ENCODE peak calls at places on chromosomes 1 and 21, in eight cellular contexts. C, P, Q, X, N, M, E and W are unnamed samples.

GRCh38 chr1:76666499-76666898 is 200.8 kb upstream of the ST6GALNAC5 start:
- DNase-seq in C (no peak), P (peak), Q (no peak), X (no peak), N (no peak), M (no peak), E (no peak), W (no peak)

GRCh38 chr21:42063206-42063577 is 7.9 kb upstream of the UMODL1 start:
- DNase-seq in C (no peak), P (peak), Q (no peak), X (no peak), N (peak), M (no peak), E (peak), W (no peak)

GRCh38 chr1:42552636-42553035 is 89.5 kb downstream of the CCDC30 start:
- DNase-seq in C (no peak), P (no peak), Q (no peak), X (no peak), N (no peak), M (no peak), E (no peak), W (no peak)

GRCh38 chr1:83761084-83761760 is 237.7 kb downstream of the TTLL7 start:
- DNase-seq in C (no peak), P (peak), Q (no peak), X (no peak), N (peak), M (no peak), E (no peak), W (no peak)

GRCh38 chr1:7511381-7511780 is 259.7 kb upstream of the VAMP3 start:
- DNase-seq in C (no peak), P (no peak), Q (no peak), X (no peak), N (no peak), M (no peak), E (no peak), W (no peak)

GRCh38 chr1:966603-967295 is 467 bp downstream of the PLEKHN1 start:
- DNase-seq in C (peak), P (peak), Q (peak), X (no peak), N (peak), M (peak), E (no peak), W (peak)

GRCh38 chr21:25501996-25502665 is 105.2 kb downstream of the MRPL39 start:
- DNase-seq in C (no peak), P (no peak), Q (no peak), X (no peak), N (no peak), M (no peak), E (no peak), W (no peak)

GRCh38 chr1:164578474-164579200 is 19.7 kb downstream of the PBX1 start:
- DNase-seq in C (no peak), P (no peak), Q (no peak), X (no peak), N (no peak), M (no peak), E (no peak), W (no peak)

GRCh38 chr1:180218806-180219765 is 11.0 kb upstream of the LHX4 start:
- DNase-seq in C (no peak), P (no peak), Q (no peak), X (no peak), N (no peak), M (no peak), E (no peak), W (no peak)

GRCh38 chr1:230125633-230126528 is 58.8 kb downstream of the GALNT2 start:
- DNase-seq in C (peak), P (no peak), Q (peak), X (no peak), N (no peak), M (no peak), E (no peak), W (peak)

GRCh38 chr1:32464716-32465540 is at the start of gene ZBTB8B:
- DNase-seq in C (no peak), P (peak), Q (peak), X (no peak), N (no peak), M (peak), E (peak), W (peak)

GRCh38 chr1:206578959-206579358 is 33.3 kb downstream of the EIF2D start:
- DNase-seq in C (no peak), P (no peak), Q (no peak), X (no peak), N (no peak), M (no peak), E (no peak), W (no peak)

GRCh38 chr1:11280719-11281376 is 7.8 kb downstream of the UBIAD1 start:
- DNase-seq in C (no peak), P (no peak), Q (no peak), X (no peak), N (peak), M (no peak), E (peak), W (no peak)

GRCh38 chr21:45886610-45887026 is 95.0 kb upstream of the COL6A1 start:
- DNase-seq in C (no peak), P (no peak), Q (no peak), X (no peak), N (no peak), M (no peak), E (no peak), W (no peak)

GRCh38 chr1:31708324-31708723 is 4.5 kb upstream of the COL16A1 start:
- DNase-seq in C (peak), P (no peak), Q (no peak), X (no peak), N (no peak), M (no peak), E (no peak), W (no peak)

GRCh38 chr1:39458991-39459390 is 32.4 kb upstream of the BMP8A start:
- DNase-seq in C (no peak), P (no peak), Q (no peak), X (no peak), N (no peak), M (no peak), E (peak), W (no peak)

GRCh38 chr1:39462074-39462473 is 29.4 kb upstream of the BMP8A start:
- DNase-seq in C (peak), P (no peak), Q (no peak), X (no peak), N (no peak), M (no peak), E (no peak), W (no peak)
- H3K27ac ChIP-seq in C (no peak), P (no peak), Q (no peak), X (no peak), N (no peak), M (no peak), E (no peak), W (no peak)

GRCh38 chr1:203379831-203380230 is 28.9 kb upstream of the FMOD start:
- DNase-seq in C (no peak), P (no peak), Q (no peak), X (no peak), N (no peak), M (no peak), E (no peak), W (no peak)
- H3K27ac ChIP-seq in C (no peak), P (peak), Q (no peak), X (no peak), N (peak), M (no peak), E (no peak), W (no peak)

DNA sequence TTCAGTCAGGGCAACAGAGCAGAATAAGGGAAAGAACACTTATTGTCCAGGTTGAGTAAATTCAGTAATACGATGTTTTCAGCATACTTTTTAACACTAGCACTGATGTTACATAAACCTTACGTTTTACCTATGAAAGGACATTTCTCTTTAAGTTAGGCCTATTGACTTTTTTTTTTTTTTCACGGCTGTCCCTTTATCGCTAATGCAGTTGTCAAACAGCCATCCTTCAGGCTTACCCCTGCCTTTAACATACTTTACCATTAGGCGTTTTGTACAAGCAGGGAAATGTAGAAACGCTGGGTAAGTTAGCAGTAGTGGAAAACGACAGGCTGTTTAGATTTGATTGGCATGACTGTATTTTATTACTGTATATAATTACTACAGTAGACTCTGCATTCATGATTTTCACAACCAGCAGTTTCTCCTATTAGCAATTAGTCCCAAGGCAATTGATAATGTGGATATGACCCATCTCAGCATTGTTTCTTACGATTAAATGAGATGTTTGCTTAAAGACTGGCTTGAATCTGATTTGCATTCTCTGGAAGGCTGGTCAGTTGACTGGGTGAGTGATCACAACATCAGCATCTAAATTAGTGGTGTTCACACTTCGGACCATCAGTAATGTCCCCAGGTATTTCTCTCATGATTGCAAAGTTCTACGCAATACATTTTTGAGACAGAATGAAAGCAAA is 109.9 kb upstream of the LBR start:
- DNase-seq in C (no peak), P (no peak), Q (no peak), X (no peak), N (no peak), M (no peak), E (no peak), W (no peak)
- H3K27ac ChIP-seq in C (no peak), P (no peak), Q (peak), X (no peak), N (no peak), M (no peak), E (no peak), W (no peak)

DNA sequence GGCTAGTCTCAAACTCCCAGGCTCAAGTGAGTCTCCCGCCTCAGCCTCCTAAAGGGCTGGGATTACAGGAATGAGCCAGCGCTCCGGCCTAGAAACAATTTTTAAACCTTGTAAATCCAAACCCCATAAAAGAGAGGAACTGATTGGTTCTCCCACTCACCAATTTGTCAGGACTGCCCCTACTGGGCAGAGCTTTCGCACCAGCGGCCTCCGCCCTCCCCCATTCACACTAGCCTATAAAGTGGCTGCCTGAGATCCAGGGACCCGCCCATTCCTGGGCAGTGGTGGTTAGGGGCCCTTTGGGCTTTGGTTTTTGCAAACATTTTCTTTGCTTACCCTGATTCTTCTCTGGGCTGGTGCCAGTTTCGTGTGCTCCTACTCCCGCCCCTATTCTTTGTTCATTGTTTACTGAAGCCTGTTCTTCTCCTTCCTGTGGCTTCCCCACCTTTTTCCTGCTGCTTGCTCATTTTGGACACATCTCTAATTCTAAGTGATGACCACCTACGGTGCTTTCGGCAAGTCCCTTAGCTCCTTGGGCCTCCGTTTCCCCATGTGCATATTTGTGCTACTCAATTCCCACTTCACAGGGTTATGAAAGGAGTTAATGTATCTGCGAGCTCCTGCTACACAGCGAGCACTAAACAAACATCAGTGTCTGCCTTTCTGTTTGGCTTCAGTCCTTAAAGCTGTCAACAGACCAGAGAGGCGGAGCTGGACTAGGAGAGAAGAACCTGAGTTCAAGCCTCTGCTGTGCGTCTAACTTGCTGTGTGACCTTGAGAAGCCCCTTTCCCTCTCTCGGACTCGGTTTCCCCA is 39.8 kb upstream of the CLIC4 start:
- DNase-seq in C (peak), P (peak), Q (peak), X (peak), N (no peak), M (peak), E (peak), W (peak)
- H3K27ac ChIP-seq in C (peak), P (peak), Q (peak), X (peak), N (no peak), M (peak), E (peak), W (peak)

GRCh38 chr1:26887125-26887524 is 3.0 kb downstream of the GPN2 start:
- DNase-seq in C (peak), P (no peak), Q (peak), X (no peak), N (peak), M (peak), E (no peak), W (no peak)

GRCh38 chr1:26894263-26894662 is 4.2 kb upstream of the GPN2 start:
- DNase-seq in C (no peak), P (no peak), Q (no peak), X (no peak), N (no peak), M (no peak), E (no peak), W (peak)

GRCh38 chr1:26889580-26890466 is at the start of gene GPN2:
- DNase-seq in C (peak), P (peak), Q (peak), X (no peak), N (peak), M (peak), E (peak), W (peak)

DNA sequence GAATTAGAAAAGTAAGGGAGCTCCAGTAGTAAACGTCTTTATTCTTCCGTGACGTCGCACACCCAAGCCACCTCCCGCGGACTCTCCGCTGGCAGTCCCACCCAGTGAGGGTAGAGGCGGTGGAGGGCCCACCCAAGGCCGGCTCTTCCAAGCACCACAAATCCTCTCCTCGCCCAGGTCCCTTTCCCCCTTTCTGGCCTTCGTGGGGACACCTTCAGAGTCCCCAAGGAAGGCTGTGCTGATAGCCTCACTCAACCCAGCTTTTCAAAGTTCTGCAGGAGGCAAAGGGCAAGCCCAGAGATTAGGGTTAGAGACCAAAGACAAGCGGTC is 349 bp upstream of the GPN2 start:
- DNase-seq in C (no peak), P (no peak), Q (no peak), X (no peak), N (no peak), M (no peak), E (no peak), W (no peak)
- H3K27ac ChIP-seq in C (peak), P (peak), Q (peak), X (peak), N (peak), M (peak), E (peak), W (peak)

GRCh38 chr21:33760641-33761103 is 118.4 kb downstream of the ITSN1 start:
- DNase-seq in C (peak), P (no peak), Q (peak), X (no peak), N (no peak), M (no peak), E (no peak), W (no peak)
- H3K27ac ChIP-seq in C (peak), P (peak), Q (peak), X (no peak), N (no peak), M (peak), E (no peak), W (peak)

GRCh38 chr1:215267495-215267894 is 185.0 kb downstream of the KCNK2 start:
- DNase-seq in C (no peak), P (no peak), Q (no peak), X (no peak), N (no peak), M (no peak), E (no peak), W (no peak)
- H3K27ac ChIP-seq in C (no peak), P (no peak), Q (no peak), X (no peak), N (no peak), M (no peak), E (no peak), W (no peak)